ENCODE peak calls at places on chromosomes 2 and 18, in four cellular contexts. I, C, Q and Y are unnamed samples.

GRCh38 chr18:79608069-79608468 is 71.5 kb upstream of the CTDP1 start:
- DNase-seq in I (peak), Q (no peak), C (no peak), Y (no peak)

GRCh38 chr2:98465456-98466201 is 21.0 kb downstream of the INPP4A start:
- DNase-seq in I (peak), C (no peak), Q (peak), Y (peak)

GRCh38 chr2:46978696-46979095 is 63.1 kb upstream of the MCFD2 start:
- DNase-seq in C (no peak), Q (no peak), I (no peak), Y (no peak)

GRCh38 chr2:133812826-133813617 is 244.8 kb upstream of the NCKAP5 start:
- DNase-seq in Q (no peak), C (peak), I (no peak), Y (peak)

GRCh38 chr2:52629944-52630343 is 1137.7 kb upstream of the CHAC2 start:
- DNase-seq in I (no peak), C (no peak), Q (no peak), Y (no peak)

GRCh38 chr2:119718391-119719260 is 39.6 kb downstream of the TMEM177 start:
- DNase-seq in Q (no peak), C (no peak), I (no peak), Y (no peak)

GRCh38 chr2:175167076-175167791 is 769 bp downstream of the ATF2 start:
- DNase-seq in C (peak), I (no peak), Q (peak), Y (peak)

GRCh38 chr2:170284205-170284604 is 106.3 kb downstream of the MYO3B start:
- DNase-seq in Q (no peak), I (no peak), C (no peak), Y (no peak)

GRCh38 chr2:69469784-69470183 is 32.5 kb upstream of the NFU1 start:
- DNase-seq in C (no peak), I (no peak), Q (no peak), Y (peak)

GRCh38 chr2:148013879-148014278 is 6.7 kb downstream of the ORC4 start:
- DNase-seq in I (no peak), C (no peak), Q (no peak), Y (peak)

GRCh38 chr2:163878718-163879117 is 142.9 kb upstream of the FIGN start:
- DNase-seq in Q (peak), C (peak), I (no peak), Y (peak)

GRCh38 chr2:161981679-161982300 is 92.2 kb downstream of the DPP4 start:
- DNase-seq in C (no peak), I (no peak), Q (no peak), Y (no peak)

GRCh38 chr2:196234672-196235071 is 63.3 kb upstream of the STK17B start:
- DNase-seq in Q (peak), I (no peak), C (no peak), Y (peak)

GRCh38 chr2:231218356-231218755 is 19.9 kb downstream of the ARMC9 start:
- DNase-seq in Q (no peak), C (no peak), I (peak), Y (no peak)

GRCh38 chr2:8966123-8966908 is 37.2 kb downstream of the MBOAT2 start:
- DNase-seq in I (no peak), C (no peak), Q (no peak), Y (no peak)

GRCh38 chr2:134124047-134124753 is 129.7 kb upstream of the MGAT5 start:
- DNase-seq in C (no peak), Q (no peak), I (no peak), Y (no peak)

GRCh38 chr2:33494877-33495641 is 18.6 kb downstream of the RASGRP3 start:
- DNase-seq in C (peak), Q (no peak), I (no peak), Y (peak)

GRCh38 chr2:174977364-174977763 is 27.8 kb downstream of the CHN1 start:
- DNase-seq in C (no peak), I (no peak), Q (peak), Y (peak)

GRCh38 chr18:39862341-39862740 is 2092.7 kb upstream of the PIK3C3 start:
- DNase-seq in C (no peak), Q (no peak), I (no peak), Y (peak)

GRCh38 chr2:45399040-45399784 is 211.9 kb downstream of the SRBD1 start:
- DNase-seq in I (no peak), C (no peak), Q (no peak), Y (no peak)

GRCh38 chr2:45394842-45395241 is 216.2 kb downstream of the SRBD1 start:
- DNase-seq in C (no peak), Q (no peak), I (no peak), Y (no peak)

GRCh38 chr2:45394216-45394615 is 216.9 kb downstream of the SRBD1 start:
- DNase-seq in Q (no peak), C (no peak), I (no peak), Y (no peak)

GRCh38 chr2:45396671-45397070 is 214.4 kb downstream of the SRBD1 start:
- DNase-seq in C (no peak), Q (no peak), I (no peak), Y (no peak)

GRCh38 chr2:45397292-45397691 is 213.8 kb downstream of the SRBD1 start:
- DNase-seq in Q (no peak), C (no peak), I (no peak), Y (no peak)
- TF ChIP-seq CTCF in Q (no peak), C (no peak), I (no peak), Y (no peak)

DNA sequence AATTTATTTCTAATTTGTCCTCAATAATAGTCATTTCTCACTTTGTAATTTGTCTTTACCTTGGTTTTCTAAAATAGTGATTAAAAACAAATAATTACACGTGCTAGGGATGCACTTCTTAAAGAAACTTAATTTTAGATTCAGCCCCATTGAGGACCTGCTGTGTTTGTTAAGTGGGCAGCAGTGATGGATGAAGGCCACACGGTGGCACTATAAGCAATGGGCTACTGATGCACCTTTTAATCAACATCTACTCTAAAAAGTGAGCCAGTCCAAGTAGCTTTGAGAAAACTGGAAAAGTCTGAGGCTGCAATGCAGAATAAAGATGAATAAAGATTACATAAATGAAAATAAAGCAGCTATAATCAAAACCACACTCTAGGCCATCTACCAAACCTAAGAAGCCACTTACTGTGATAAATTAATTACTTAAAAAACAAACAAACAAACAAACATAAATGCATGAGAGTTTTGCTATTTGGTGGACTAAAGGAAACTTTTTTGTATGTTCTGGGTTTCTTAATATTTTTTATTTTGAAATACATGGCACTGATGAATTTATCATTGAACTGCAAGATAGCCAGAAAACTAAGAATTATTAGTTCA is 89.3 kb downstream of the PDE11A start:
- DNase-seq in I (no peak), Q (peak), C (peak), Y (peak)
- TF ChIP-seq CTCF in I (peak), Q (peak), C (peak), Y (peak)

GRCh38 chr18:74115046-74115445 is 32.6 kb downstream of the FBXO15 start:
- DNase-seq in C (no peak), Q (no peak), I (no peak), Y (peak)

GRCh38 chr18:74113711-74114110 is 33.9 kb downstream of the FBXO15 start:
- DNase-seq in C (no peak), Q (no peak), I (no peak), Y (no peak)

GRCh38 chr18:74110983-74111382 is 36.7 kb downstream of the FBXO15 start:
- DNase-seq in Q (no peak), C (no peak), I (no peak), Y (no peak)

GRCh38 chr18:74114206-74114605 is 33.4 kb downstream of the FBXO15 start:
- DNase-seq in C (no peak), I (no peak), Q (no peak), Y (no peak)

GRCh38 chr18:74116628-74117554 is 30.7 kb downstream of the FBXO15 start:
- DNase-seq in Q (peak), I (no peak), C (peak), Y (peak)
- TF ChIP-seq CTCF in Q (peak), I (no peak), C (peak), Y (peak)

DNA sequence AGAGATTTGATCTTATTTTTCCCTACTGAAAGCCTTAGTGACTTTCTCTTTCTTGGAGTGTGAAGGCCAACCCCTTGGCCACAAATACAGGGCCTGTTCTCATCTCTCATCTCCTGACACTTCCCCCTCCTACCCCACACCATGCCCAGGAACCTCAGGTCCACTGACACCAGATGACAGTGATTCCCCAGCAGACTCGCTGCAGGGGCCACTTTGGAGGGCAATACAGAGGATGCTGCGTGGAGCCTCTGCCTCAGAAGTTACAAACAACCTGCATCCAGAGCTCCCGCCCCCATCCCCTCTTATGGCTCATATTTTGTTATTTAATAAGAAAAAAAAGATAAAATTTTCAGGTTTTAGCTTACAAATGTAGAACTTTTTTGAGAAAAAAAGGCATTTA is 70.1 kb upstream of the LGALSL start:
- DNase-seq in C (no peak), Q (no peak), I (no peak), Y (no peak)
- TF ChIP-seq CTCF in C (no peak), Q (no peak), I (no peak), Y (no peak)

GRCh38 chr2:200702044-200702443 is 109.7 kb upstream of the BZW1 start:
- DNase-seq in C (no peak), I (no peak), Q (no peak), Y (no peak)

GRCh38 chr2:200703132-200703925 is 108.4 kb upstream of the BZW1 start:
- DNase-seq in Q (peak), C (peak), I (no peak), Y (peak)

GRCh38 chr2:200703926-200704637 is 107.6 kb upstream of the BZW1 start:
- DNase-seq in C (no peak), I (no peak), Q (no peak), Y (no peak)

GRCh38 chr2:200702646-200703118 is 109.0 kb upstream of the BZW1 start:
- DNase-seq in C (no peak), I (no peak), Q (no peak), Y (peak)

DNA sequence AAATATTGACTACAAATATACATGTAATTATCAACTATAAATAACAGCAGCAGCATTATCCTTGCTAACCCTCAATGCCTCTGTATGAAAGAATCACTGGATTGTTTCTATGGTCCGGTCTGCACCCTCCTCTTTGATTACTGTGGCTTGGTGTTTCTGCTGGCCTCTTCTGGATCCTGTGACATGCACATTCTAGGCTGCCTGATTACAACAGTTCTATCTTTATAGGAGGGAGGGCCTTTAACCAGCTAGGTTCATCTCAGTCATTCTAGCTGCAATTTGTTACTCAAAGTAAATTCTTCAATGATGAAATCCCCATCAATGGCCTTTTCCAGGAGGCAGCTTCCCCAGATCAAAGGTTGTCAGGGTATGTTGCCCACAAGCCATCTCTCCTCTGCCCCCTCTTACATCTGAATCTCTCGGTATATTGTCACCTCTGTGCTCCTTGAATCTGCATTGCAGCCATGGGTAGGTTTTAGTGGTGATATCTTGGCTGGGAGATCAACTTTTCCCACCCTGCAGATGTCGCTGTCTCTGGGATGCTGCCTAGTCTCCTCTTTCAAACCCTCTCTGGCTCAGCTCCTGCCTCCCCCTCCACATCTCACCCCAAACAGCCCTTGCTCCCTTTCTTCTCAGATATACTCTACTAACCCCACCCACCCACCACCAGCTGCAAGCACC is 106.3 kb upstream of the BZW1 start:
- DNase-seq in I (no peak), C (peak), Q (no peak), Y (peak)
- TF ChIP-seq CTCF in I (no peak), C (peak), Q (no peak), Y (peak)

DNA sequence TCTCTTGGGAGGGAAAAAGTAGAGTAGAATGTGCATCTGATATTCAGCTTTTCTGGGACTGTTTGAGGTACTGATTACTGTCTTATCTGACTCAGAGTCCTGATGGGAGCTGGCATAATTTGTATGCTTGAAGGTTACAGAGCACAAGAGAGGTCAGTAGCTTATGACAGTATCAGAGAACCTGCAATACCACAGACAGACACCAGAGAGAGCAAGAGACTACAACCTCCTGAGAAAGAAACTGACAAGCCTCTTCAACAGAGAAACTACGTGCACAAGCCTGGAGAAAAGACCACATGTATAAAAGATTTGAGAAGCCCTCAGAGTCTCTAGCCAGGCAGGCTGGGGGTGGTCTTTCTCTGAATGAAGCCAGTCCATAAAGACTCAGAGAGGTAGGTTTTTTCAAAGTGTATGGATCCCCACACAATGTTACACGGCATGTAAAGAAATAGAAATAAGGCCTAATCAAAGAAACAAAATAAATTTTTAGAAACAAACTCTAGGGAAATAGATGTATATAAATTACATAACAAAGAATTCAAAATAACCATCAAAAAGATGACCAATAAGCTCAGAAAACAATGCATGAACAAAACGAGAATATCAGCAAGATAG is 568.3 kb downstream of the LRRTM4 start:
- DNase-seq in I (no peak), Q (peak), C (peak), Y (peak)
- TF ChIP-seq CTCF in I (peak), Q (peak), C (peak), Y (peak)

DNA sequence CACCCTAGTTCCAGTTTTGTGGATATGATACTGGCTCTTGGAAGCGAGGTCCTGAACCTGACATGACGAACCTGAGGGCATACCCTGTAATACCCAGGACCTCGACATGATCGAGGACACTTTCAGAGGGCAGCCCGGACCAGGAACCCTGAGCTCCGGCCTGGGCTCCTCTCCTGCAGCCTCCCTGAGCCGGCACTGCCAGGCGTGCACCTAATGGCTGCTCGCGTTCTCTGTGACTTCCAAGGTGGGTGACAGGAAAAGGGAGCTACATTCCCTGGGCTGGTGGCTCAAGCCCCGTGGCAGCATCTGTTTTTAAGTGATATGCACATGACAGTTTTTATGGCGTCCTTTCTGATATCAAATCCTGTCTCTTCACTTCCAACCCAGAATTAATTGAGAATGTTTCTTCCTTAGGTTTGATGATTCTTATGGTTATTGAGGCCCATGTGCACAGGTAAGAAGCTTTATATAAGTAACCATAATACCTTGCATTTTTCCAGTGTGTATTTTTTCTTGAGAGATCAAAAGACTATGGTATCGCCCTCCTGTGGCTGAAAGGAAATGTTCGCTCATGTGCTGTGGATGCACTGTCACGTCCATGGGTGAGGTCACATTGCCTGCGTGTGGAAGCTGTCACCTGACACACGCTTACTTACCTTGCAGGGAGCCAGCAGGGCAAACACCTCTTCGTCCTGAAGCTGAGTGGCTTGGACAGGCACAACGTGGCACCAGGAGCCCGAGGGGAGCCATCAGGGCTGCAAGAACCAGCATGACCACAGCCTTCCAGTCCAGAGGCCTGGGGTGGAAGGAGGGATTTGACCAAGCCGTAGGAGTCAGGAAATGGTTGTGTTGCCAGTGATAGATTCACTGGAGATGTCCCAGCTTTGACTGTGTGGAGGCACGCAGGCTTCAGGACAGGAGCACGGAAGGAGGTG is 367.4 kb upstream of the MYT1L start:
- DNase-seq in Q (no peak), C (peak), I (no peak), Y (peak)
- TF ChIP-seq CTCF in Q (no peak), C (peak), I (no peak), Y (no peak)

GRCh38 chr18:74064510-74064909 is 83.1 kb downstream of the FBXO15 start:
- DNase-seq in I (no peak), C (no peak), Q (no peak), Y (no peak)

GRCh38 chr18:74062037-74062436 is 85.6 kb downstream of the FBXO15 start:
- DNase-seq in C (no peak), Q (no peak), I (no peak), Y (no peak)

GRCh38 chr18:74063552-74063951 is 84.1 kb downstream of the FBXO15 start:
- DNase-seq in Q (no peak), I (no peak), C (no peak), Y (no peak)

GRCh38 chr18:74065366-74065765 is 82.3 kb downstream of the FBXO15 start:
- DNase-seq in I (no peak), Q (no peak), C (no peak), Y (no peak)

GRCh38 chr18:74063023-74063422 is 84.6 kb downstream of the FBXO15 start:
- DNase-seq in Q (peak), I (no peak), C (no peak), Y (no peak)
- TF ChIP-seq CTCF in Q (no peak), I (no peak), C (no peak), Y (no peak)

GRCh38 chr18:68330658-68331057 is 384.2 kb downstream of the TMX3 start:
- DNase-seq in Q (no peak), I (no peak), C (no peak), Y (no peak)
- TF ChIP-seq CTCF in Q (no peak), I (no peak), C (no peak), Y (no peak)

GRCh38 chr18:48023334-48024008 is 93.0 kb upstream of the SMAD2 start:
- DNase-seq in Q (peak), I (peak), C (peak), Y (peak)
- TF ChIP-seq CTCF in Q (peak), I (no peak), C (peak), Y (peak)